ENCODE peak calls at places on chromosomes 5 and 9, in four cellular contexts. One of them, this sample, is unnamed.
A peak's percentile ranks its signal among the peaks of the same experiment; 100 is the strongest.

GRCh38 chr9:133360400-133361393 is 4.3 kb downstream of the SURF2 start:
- DNase-seq in tibial artery: no peak
- DNase-seq in H7: no peak
- DNase-seq in epithelial cell of proximal tubule: no peak
- DNase-seq in this sample: peak; percentile 39

GRCh38 chr5:115309751-115310370 is 13.4 kb upstream of the CCDC112 start:
- DNase-seq in tibial artery: no peak
- DNase-seq in H7: no peak
- DNase-seq in epithelial cell of proximal tubule: peak; percentile 19
- DNase-seq in this sample: peak; percentile 64

GRCh38 chr5:21774791-21775190 is 1078.4 kb downstream of the CDH12 start:
- DNase-seq in tibial artery: no peak
- DNase-seq in H7: no peak
- DNase-seq in epithelial cell of proximal tubule: peak; percentile 38
- DNase-seq in this sample: no peak

GRCh38 chr5:351084-351910 is 29.8 kb downstream of the AHRR start:
- DNase-seq in tibial artery: no peak
- DNase-seq in H7: no peak
- DNase-seq in epithelial cell of proximal tubule: no peak
- DNase-seq in this sample: no peak

GRCh38 chr5:73638344-73639095 is 12.5 kb downstream of the ARHGEF28 start:
- DNase-seq in tibial artery: no peak
- DNase-seq in H7: no peak
- DNase-seq in epithelial cell of proximal tubule: peak; percentile 86
- DNase-seq in this sample: peak; percentile 57

GRCh38 chr5:30650311-30650710 is 543.2 kb upstream of the CDH6 start:
- DNase-seq in tibial artery: no peak
- DNase-seq in H7: peak; percentile 5
- DNase-seq in epithelial cell of proximal tubule: no peak
- DNase-seq in this sample: no peak

GRCh38 chr5:179608131-179608581 is 15.3 kb downstream of the HNRNPH1 start:
- DNase-seq in tibial artery: peak; percentile 58
- DNase-seq in H7: no peak
- DNase-seq in epithelial cell of proximal tubule: no peak
- DNase-seq in this sample: no peak

GRCh38 chr9:78713746-78714405 is 417.0 kb downstream of the PSAT1 start:
- DNase-seq in tibial artery: no peak
- DNase-seq in H7: no peak
- DNase-seq in epithelial cell of proximal tubule: no peak
- DNase-seq in this sample: no peak

GRCh38 chr5:146283344-146283761 is 55.3 kb upstream of the POU4F3 start:
- DNase-seq in tibial artery: no peak
- DNase-seq in H7: no peak
- DNase-seq in epithelial cell of proximal tubule: peak; percentile 89
- DNase-seq in this sample: peak; percentile 89

GRCh38 chr5:158020555-158021418 is 161.8 kb upstream of the CLINT1 start:
- DNase-seq in tibial artery: no peak
- DNase-seq in H7: no peak
- DNase-seq in epithelial cell of proximal tubule: no peak
- DNase-seq in this sample: no peak

GRCh38 chr5:100623719-100624118 is 88.5 kb downstream of the FAM174A start:
- DNase-seq in tibial artery: no peak
- DNase-seq in H7: no peak
- DNase-seq in epithelial cell of proximal tubule: no peak
- DNase-seq in this sample: peak; percentile 50

GRCh38 chr9:36833954-36834353 is 200.1 kb downstream of the PAX5 start:
- DNase-seq in tibial artery: peak; percentile 39
- DNase-seq in H7: peak; percentile 91
- DNase-seq in epithelial cell of proximal tubule: no peak
- DNase-seq in this sample: no peak

GRCh38 chr5:154523704-154524103 is 45.7 kb upstream of the HAND1 start:
- DNase-seq in tibial artery: no peak
- DNase-seq in H7: no peak
- DNase-seq in epithelial cell of proximal tubule: no peak
- DNase-seq in this sample: peak; percentile 21

GRCh38 chr5:66440202-66440680 is 156.0 kb upstream of the MAST4 start:
- DNase-seq in tibial artery: no peak
- DNase-seq in H7: no peak
- DNase-seq in epithelial cell of proximal tubule: peak; percentile 80
- DNase-seq in this sample: peak; percentile 3

GRCh38 chr9:34653610-34654072 is 1.7 kb downstream of the IL11RA start:
- DNase-seq in tibial artery: peak; percentile 70
- DNase-seq in H7: peak; percentile 75
- DNase-seq in epithelial cell of proximal tubule: no peak
- DNase-seq in this sample: no peak
- H3K4me3 ChIP-seq in tibial artery: no peak overlapping the region
- H3K4me3 ChIP-seq in H7: no peak overlapping the region
- H3K4me3 ChIP-seq in epithelial cell of proximal tubule: no peak overlapping the region
- H3K4me3 ChIP-seq in this sample: no peak overlapping the region

DNA sequence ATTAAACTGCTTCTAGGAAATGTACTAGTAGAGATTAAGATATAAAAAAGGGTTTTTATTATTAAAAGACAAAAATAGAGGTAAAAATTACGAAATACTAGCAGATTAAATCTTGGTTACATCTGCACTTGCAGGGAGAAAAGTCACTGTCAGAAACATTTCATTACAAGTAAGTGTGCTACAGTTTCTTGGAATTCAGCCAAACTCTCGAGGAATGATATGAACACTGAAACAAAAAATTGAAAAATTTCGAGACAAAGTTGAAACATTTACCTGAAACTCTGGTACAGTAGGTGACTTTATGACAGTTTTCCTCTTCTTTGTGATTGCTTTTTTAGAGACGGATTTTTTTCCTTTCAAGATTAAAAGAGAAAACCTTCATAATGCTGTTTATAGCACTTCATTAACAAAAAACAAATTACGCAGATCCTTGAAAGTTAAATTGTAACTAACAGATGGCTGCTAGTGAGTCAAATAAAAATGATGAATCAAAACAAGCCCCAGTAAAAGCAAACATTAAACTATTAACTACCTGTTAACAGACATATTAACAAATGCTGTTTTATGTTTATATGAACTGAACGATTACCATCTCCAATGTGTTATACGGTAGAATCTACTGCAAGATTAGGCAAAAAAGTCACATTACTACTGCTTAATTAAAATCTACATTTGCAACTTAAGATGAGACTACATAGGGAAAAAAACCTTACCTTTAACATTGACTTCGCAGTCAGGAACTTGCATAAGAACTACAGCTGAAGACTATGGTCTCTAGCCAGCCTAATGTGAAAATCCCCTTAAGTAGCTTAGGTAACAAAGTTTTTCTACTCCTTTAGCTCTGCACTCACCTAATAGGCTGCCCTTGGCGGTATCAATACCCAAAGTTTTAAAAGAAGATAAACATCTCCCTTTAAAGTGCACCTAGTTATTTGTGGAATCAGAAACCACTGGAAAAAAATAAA is 61.4 kb downstream of the RANBP6 start:
- DNase-seq in tibial artery: no peak
- DNase-seq in H7: no peak
- DNase-seq in epithelial cell of proximal tubule: peak; percentile 68
- DNase-seq in this sample: peak; percentile 48
- H3K4me3 ChIP-seq in tibial artery: no peak overlapping the region
- H3K4me3 ChIP-seq in H7: no peak overlapping the region
- H3K4me3 ChIP-seq in epithelial cell of proximal tubule: peak overlapping the region; percentile 3
- H3K4me3 ChIP-seq in this sample: no peak overlapping the region

DNA sequence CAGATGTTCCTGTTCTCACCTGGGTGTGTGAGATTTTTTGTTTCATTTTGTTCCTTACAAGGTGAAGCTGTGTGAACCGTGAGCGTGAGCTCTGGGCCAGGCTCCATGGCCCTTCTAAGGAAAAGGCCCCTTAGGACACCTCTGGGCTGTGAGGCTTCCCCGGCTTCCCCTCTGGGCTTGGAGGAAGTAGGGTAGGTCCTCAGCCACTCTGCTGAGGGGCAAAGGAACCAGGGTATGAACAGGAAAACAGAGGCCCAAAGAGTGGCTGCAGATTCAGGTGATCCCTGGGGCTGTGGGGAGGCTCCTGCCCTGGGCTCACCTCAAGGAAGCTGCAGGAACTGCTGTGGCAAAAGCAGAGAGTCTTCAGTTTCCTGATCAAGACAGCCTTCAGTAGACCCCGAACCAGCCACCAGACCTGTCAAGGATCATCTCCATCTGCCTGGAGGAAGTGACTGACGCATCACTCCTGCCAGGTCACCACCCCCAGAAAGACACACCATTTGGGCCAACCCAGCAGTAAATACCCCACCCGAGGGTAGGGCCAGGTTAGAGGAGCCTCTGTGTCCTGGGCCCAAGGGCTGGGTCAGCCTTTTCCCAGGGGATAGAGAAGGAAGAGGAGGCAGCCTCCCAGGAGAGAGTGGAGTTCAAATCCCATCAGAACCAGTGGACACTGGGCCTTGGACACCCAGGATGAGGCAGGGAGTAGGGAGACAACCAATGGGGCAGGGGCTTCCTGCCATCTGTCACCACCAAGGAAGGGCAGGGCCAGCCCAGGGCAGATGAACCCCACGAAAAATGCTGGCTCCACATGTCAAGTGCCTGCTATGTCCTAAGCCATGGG is 5.7 kb upstream of the ST6GALNAC6 start:
- DNase-seq in tibial artery: no peak
- DNase-seq in H7: no peak
- DNase-seq in epithelial cell of proximal tubule: no peak
- DNase-seq in this sample: no peak
- H3K4me3 ChIP-seq in tibial artery: no peak overlapping the region
- H3K4me3 ChIP-seq in H7: no peak overlapping the region
- H3K4me3 ChIP-seq in epithelial cell of proximal tubule: no peak overlapping the region
- H3K4me3 ChIP-seq in this sample: no peak overlapping the region

GRCh38 chr9:117706421-117707150 is 2.4 kb downstream of the TLR4 start:
- DNase-seq in tibial artery: no peak
- DNase-seq in H7: no peak
- DNase-seq in epithelial cell of proximal tubule: no peak
- DNase-seq in this sample: peak; percentile 54

GRCh38 chr9:117704597-117704996 is 394 bp downstream of the TLR4 start:
- DNase-seq in tibial artery: no peak
- DNase-seq in H7: no peak
- DNase-seq in epithelial cell of proximal tubule: no peak
- DNase-seq in this sample: no peak

GRCh38 chr9:117703538-117703937 is 665 bp upstream of the TLR4 start:
- DNase-seq in tibial artery: no peak
- DNase-seq in H7: no peak
- DNase-seq in epithelial cell of proximal tubule: no peak
- DNase-seq in this sample: no peak

GRCh38 chr9:117704024-117704575 is at the start of gene TLR4:
- DNase-seq in tibial artery: peak; percentile 83
- DNase-seq in H7: no peak
- DNase-seq in epithelial cell of proximal tubule: no peak
- DNase-seq in this sample: peak; percentile 79

GRCh38 chr9:117705386-117705785 is 1.2 kb downstream of the TLR4 start:
- DNase-seq in tibial artery: no peak
- DNase-seq in H7: no peak
- DNase-seq in epithelial cell of proximal tubule: no peak
- DNase-seq in this sample: no peak
- H3K4me3 ChIP-seq in tibial artery: peak overlapping the region; percentile 42
- H3K4me3 ChIP-seq in H7: no peak overlapping the region
- H3K4me3 ChIP-seq in epithelial cell of proximal tubule: no peak overlapping the region
- H3K4me3 ChIP-seq in this sample: peak overlapping the region; percentile 57

GRCh38 chr9:16870606-16871357 is at the start of gene BNC2:
- DNase-seq in tibial artery: peak; percentile 75
- DNase-seq in H7: peak; percentile 93
- DNase-seq in epithelial cell of proximal tubule: no peak
- DNase-seq in this sample: peak; percentile 65
- H3K4me3 ChIP-seq in tibial artery: peak within 1 kb of the TSS; percentile 71
- H3K4me3 ChIP-seq in H7: peak within 1 kb of the TSS; percentile 75
- H3K4me3 ChIP-seq in epithelial cell of proximal tubule: peak within 1 kb of the TSS; percentile 74
- H3K4me3 ChIP-seq in this sample: peak within 1 kb of the TSS; percentile 87